ENCODE peak calls at places on chromosomes 5 and 9, in four cellular contexts. One of them, this sample, is unnamed.

GRCh38 chr5:139749242-139749641 is 46.4 kb upstream of the PSD2 start:
- DNase-seq in K562: no peak
- DNase-seq in HepG2: no peak
- DNase-seq in GM12878: no peak
- DNase-seq in this sample: no peak

GRCh38 chr5:1106385-1107166 is 5.3 kb downstream of the SLC12A7 start:
- DNase-seq in K562: no peak
- DNase-seq in GM12878: no peak
- DNase-seq in HepG2: peak
- DNase-seq in this sample: no peak

GRCh38 chr5:56384186-56384585 is 151.1 kb upstream of the ANKRD55 start:
- DNase-seq in GM12878: no peak
- DNase-seq in K562: no peak
- DNase-seq in HepG2: no peak
- DNase-seq in this sample: no peak

GRCh38 chr9:125626187-125626586 is 80.8 kb downstream of the MAPKAP1 start:
- DNase-seq in K562: no peak
- DNase-seq in HepG2: no peak
- DNase-seq in GM12878: no peak
- DNase-seq in this sample: no peak

GRCh38 chr5:169705322-169705721 is 68.2 kb downstream of the DOCK2 start:
- DNase-seq in HepG2: no peak
- DNase-seq in K562: no peak
- DNase-seq in GM12878: no peak
- DNase-seq in this sample: no peak

GRCh38 chr5:31976161-31976560 is 198.0 kb downstream of the GOLPH3 start:
- DNase-seq in GM12878: no peak
- DNase-seq in HepG2: no peak
- DNase-seq in K562: no peak
- DNase-seq in this sample: no peak

GRCh38 chr5:110458313-110458712 is 268.2 kb downstream of the TMEM232 start:
- DNase-seq in K562: no peak
- DNase-seq in HepG2: no peak
- DNase-seq in GM12878: no peak
- DNase-seq in this sample: no peak

GRCh38 chr9:127507751-127508648 is 56.7 kb downstream of the LRSAM1 start:
- DNase-seq in GM12878: no peak
- DNase-seq in HepG2: no peak
- DNase-seq in K562: no peak
- DNase-seq in this sample: no peak

GRCh38 chr5:115545065-115545882 is 699 bp upstream of the FEM1C start:
- DNase-seq in GM12878: no peak
- DNase-seq in HepG2: no peak
- DNase-seq in K562: no peak
- DNase-seq in this sample: no peak

GRCh38 chr5:130135506-130135905 is 231.2 kb downstream of the CHSY3 start:
- DNase-seq in HepG2: no peak
- DNase-seq in K562: no peak
- DNase-seq in GM12878: no peak
- DNase-seq in this sample: no peak

GRCh38 chr9:75181748-75182147 is 93.4 kb downstream of the OSTF1 start:
- DNase-seq in HepG2: no peak
- DNase-seq in K562: peak
- DNase-seq in GM12878: no peak
- DNase-seq in this sample: no peak

GRCh38 chr5:135386886-135387628 is 12.0 kb downstream of the MACROH2A1 start:
- DNase-seq in K562: peak
- DNase-seq in GM12878: no peak
- DNase-seq in HepG2: peak
- DNase-seq in this sample: no peak

GRCh38 chr9:130718576-130718975 is 25.0 kb downstream of the EXOSC2 start:
- DNase-seq in K562: no peak
- DNase-seq in HepG2: no peak
- DNase-seq in GM12878: no peak
- DNase-seq in this sample: no peak

GRCh38 chr5:147560982-147561381 is 51.1 kb upstream of the DPYSL3 start:
- DNase-seq in GM12878: no peak
- DNase-seq in K562: no peak
- DNase-seq in HepG2: no peak
- DNase-seq in this sample: no peak

GRCh38 chr9:113456235-113456634 is 7.3 kb upstream of the RGS3 start:
- DNase-seq in HepG2: peak
- DNase-seq in K562: no peak
- DNase-seq in GM12878: no peak
- DNase-seq in this sample: no peak

GRCh38 chr5:113806250-113806649 is 292.8 kb downstream of the YTHDC2 start:
- DNase-seq in HepG2: no peak
- DNase-seq in K562: no peak
- DNase-seq in GM12878: no peak
- DNase-seq in this sample: no peak

GRCh38 chr5:28850320-28850921 is 1812.0 kb upstream of the CDH9 start:
- DNase-seq in HepG2: no peak
- DNase-seq in K562: no peak
- DNase-seq in GM12878: no peak
- DNase-seq in this sample: no peak

GRCh38 chr5:56319281-56320242 is 86.4 kb upstream of the ANKRD55 start:
- DNase-seq in HepG2: peak
- DNase-seq in K562: no peak
- DNase-seq in GM12878: no peak
- DNase-seq in this sample: no peak

GRCh38 chr9:127838375-127839078 is 15.9 kb downstream of the ENG start:
- DNase-seq in GM12878: no peak
- DNase-seq in K562: no peak
- DNase-seq in HepG2: no peak
- DNase-seq in this sample: no peak

GRCh38 chr9:111161015-111161415 is 122.7 kb upstream of the LPAR1 start:
- DNase-seq in GM12878: no peak
- DNase-seq in K562: no peak
- DNase-seq in HepG2: no peak
- DNase-seq in this sample: no peak

GRCh38 chr9:106420511-106420944 is 442.4 kb upstream of the ZNF462 start:
- DNase-seq in HepG2: no peak
- DNase-seq in K562: no peak
- DNase-seq in GM12878: peak
- DNase-seq in this sample: no peak

GRCh38 chr5:139708877-139709586 is 60.9 kb downstream of the CXXC5 start:
- DNase-seq in K562: peak
- DNase-seq in HepG2: peak
- DNase-seq in GM12878: no peak
- DNase-seq in this sample: no peak

GRCh38 chr9:104961238-104961637 is 33.3 kb upstream of the ABCA1 start:
- DNase-seq in GM12878: peak
- DNase-seq in K562: peak
- DNase-seq in HepG2: peak
- DNase-seq in this sample: peak

GRCh38 chr9:107819772-107820171 is 330.2 kb upstream of the KLF4 start:
- DNase-seq in K562: no peak
- DNase-seq in GM12878: no peak
- DNase-seq in HepG2: no peak
- DNase-seq in this sample: no peak

GRCh38 chr5:157485811-157486739 is 26.1 kb downstream of the NIPAL4 start:
- DNase-seq in HepG2: no peak
- DNase-seq in K562: no peak
- DNase-seq in GM12878: no peak
- DNase-seq in this sample: no peak

GRCh38 chr5:59066367-59067163 is 483.7 kb downstream of the RAB3C start:
- DNase-seq in K562: no peak
- DNase-seq in GM12878: no peak
- DNase-seq in HepG2: no peak
- DNase-seq in this sample: no peak

GRCh38 chr5:38382898-38383297 is 124.5 kb downstream of the EGFLAM start:
- DNase-seq in GM12878: peak
- DNase-seq in HepG2: peak
- DNase-seq in K562: peak
- DNase-seq in this sample: peak

GRCh38 chr5:156486394-156487238 is 159.7 kb downstream of the SGCD start:
- DNase-seq in K562: no peak
- DNase-seq in GM12878: no peak
- DNase-seq in HepG2: no peak
- DNase-seq in this sample: no peak

GRCh38 chr5:131382407-131383395 is 118.8 kb downstream of the CDC42SE2 start:
- DNase-seq in HepG2: peak
- DNase-seq in GM12878: peak
- DNase-seq in K562: peak
- DNase-seq in this sample: no peak

GRCh38 chr5:174731214-174732039 is 7.0 kb downstream of the MSX2 start:
- DNase-seq in HepG2: no peak
- DNase-seq in GM12878: no peak
- DNase-seq in K562: no peak
- DNase-seq in this sample: no peak

GRCh38 chr5:16544607-16545374 is 72.0 kb downstream of the RETREG1 start:
- DNase-seq in GM12878: no peak
- DNase-seq in HepG2: no peak
- DNase-seq in K562: no peak
- DNase-seq in this sample: no peak

GRCh38 chr5:453725-454481 is 10.9 kb downstream of the EXOC3 start:
- DNase-seq in K562: no peak
- DNase-seq in GM12878: no peak
- DNase-seq in HepG2: no peak
- DNase-seq in this sample: no peak

DNA sequence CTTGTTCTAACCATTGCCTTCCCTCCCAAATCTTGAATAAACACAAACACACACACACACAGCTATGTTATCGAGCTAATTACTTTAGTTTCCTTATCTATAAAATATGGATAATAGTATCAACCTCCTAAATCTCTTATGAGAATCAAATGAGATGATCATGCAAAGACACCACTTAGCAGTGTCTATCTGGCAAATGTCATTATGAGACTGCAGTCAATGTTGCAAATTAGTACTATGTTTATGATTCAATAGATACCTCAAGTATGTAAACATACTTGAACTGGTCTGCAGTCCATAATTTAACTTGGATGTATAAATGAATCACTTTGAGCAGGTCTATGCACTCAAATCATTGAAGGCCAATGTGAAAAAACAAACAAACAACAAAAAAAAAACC is 22.2 kb upstream of the ERAP2 start:
- DNase-seq in GM12878: no peak
- DNase-seq in HepG2: no peak
- DNase-seq in K562: no peak
- DNase-seq in this sample: no peak
- TF ChIP-seq ATF3 in GM12878: no peak
- TF ChIP-seq ATF3 in HepG2: no peak
- TF ChIP-seq ATF3 in K562: no peak
- TF ChIP-seq ATF3 in this sample: no peak

GRCh38 chr9:137311171-137311970 is 9.3 kb upstream of the NRARP start:
- DNase-seq in GM12878: no peak
- DNase-seq in HepG2: no peak
- DNase-seq in K562: peak
- DNase-seq in this sample: peak
- TF ChIP-seq RAD21 in GM12878: no peak
- TF ChIP-seq RAD21 in HepG2: no peak
- TF ChIP-seq RAD21 in K562: no peak
- TF ChIP-seq RAD21 in this sample: no peak

GRCh38 chr9:134698587-134699342 is 57.2 kb downstream of the COL5A1 start:
- DNase-seq in K562: peak
- DNase-seq in HepG2: peak
- DNase-seq in GM12878: no peak
- DNase-seq in this sample: peak
- TF ChIP-seq ATF2 in K562: no peak
- TF ChIP-seq ATF2 in HepG2: no peak
- TF ChIP-seq ATF2 in GM12878: no peak
- TF ChIP-seq ATF2 in this sample: no peak

GRCh38 chr5:154157483-154158378 is 32.8 kb upstream of the GALNT10 start:
- DNase-seq in K562: peak
- DNase-seq in HepG2: no peak
- DNase-seq in GM12878: no peak
- DNase-seq in this sample: peak
- TF ChIP-seq ATF3 in K562: no peak
- TF ChIP-seq ATF3 in HepG2: no peak
- TF ChIP-seq ATF3 in GM12878: no peak
- TF ChIP-seq ATF3 in this sample: no peak

DNA sequence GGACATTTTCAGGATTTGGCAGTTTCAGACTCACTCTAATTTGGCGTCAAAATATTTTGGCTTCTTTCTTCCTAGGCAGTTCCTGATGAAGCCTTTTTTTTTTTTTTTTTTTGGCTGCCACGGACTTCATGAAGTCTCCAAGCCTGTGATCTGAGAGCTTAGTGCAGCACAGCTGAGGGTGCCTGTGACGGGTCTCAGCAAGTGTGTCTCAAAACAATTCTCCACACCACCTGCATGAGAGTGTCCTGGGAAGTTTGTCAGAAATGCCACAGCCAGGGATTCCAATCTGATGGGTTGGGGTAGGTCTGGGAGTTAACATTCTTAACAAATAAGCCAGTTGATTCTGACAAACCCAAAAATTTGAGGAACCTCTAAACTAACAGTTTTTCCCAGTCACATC is 6.1 kb upstream of the ESM1 start:
- DNase-seq in HepG2: no peak
- DNase-seq in GM12878: no peak
- DNase-seq in K562: no peak
- DNase-seq in this sample: no peak
- TF ChIP-seq RAD21 in HepG2: no peak
- TF ChIP-seq RAD21 in GM12878: no peak
- TF ChIP-seq RAD21 in K562: no peak
- TF ChIP-seq RAD21 in this sample: no peak

DNA sequence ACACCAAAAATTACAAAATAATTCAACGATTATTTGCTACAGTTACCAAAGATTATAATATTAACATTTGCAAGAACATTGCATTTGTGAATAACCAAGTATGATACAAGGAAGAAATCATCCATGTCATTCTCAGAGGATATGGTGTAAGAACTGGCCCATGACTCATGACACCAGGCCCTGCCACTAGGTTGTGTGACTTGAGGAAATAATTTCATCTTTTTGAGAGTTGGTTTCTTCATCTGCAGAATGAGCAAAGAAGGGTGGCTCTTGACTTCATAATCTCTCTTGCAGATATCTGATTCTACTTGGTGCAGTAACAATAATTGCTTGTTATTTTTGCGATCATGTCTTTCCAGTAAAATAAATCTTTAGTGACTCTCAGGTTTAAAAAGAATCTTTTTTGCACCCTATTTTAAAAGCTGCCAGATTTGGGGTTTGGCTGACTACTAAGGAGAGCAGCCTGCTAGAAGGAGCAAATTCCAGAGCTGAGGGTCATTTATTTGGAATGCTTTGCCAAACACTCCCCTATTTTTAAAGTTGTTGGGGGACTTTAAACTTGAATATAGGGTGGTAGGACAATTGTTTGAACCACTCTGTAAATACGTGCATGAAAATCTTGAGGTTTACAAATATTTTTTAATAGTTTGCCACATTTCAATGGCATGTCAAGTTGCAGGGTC is 23.5 kb downstream of the ITGA1 start:
- DNase-seq in HepG2: no peak
- DNase-seq in K562: no peak
- DNase-seq in GM12878: no peak
- DNase-seq in this sample: no peak
- TF ChIP-seq ATF2 in HepG2: no peak
- TF ChIP-seq ATF2 in K562: no peak
- TF ChIP-seq ATF2 in GM12878: no peak
- TF ChIP-seq ATF2 in this sample: no peak

This sample was measured in H1.